ENCODE peak calls at places on chromosomes 3 and 15, in four cellular contexts. One of them, this sample, is unnamed.

GRCh38 chr3:179347108-179347382 is 464 bp upstream of the MFN1 start:
- DNase-seq in B cell: no peak
- DNase-seq in AG04450: no peak
- DNase-seq in nephron progenitor cell: no peak
- DNase-seq in this sample: no peak

GRCh38 chr15:31024330-31024729 is 32.9 kb upstream of the MTMR10 start:
- DNase-seq in AG04450: peak
- DNase-seq in nephron progenitor cell: peak
- DNase-seq in B cell: no peak
- DNase-seq in this sample: peak

GRCh38 chr15:33160054-33160453 is 34.5 kb downstream of the FMN1 start:
- DNase-seq in B cell: no peak
- DNase-seq in nephron progenitor cell: no peak
- DNase-seq in AG04450: no peak
- DNase-seq in this sample: no peak

GRCh38 chr3:127213381-127213918 is 20.5 kb downstream of the PRR23E start:
- DNase-seq in B cell: no peak
- DNase-seq in nephron progenitor cell: no peak
- DNase-seq in AG04450: no peak
- DNase-seq in this sample: no peak

GRCh38 chr3:44104668-44105321 is 136.9 kb upstream of the TOPAZ1 start:
- DNase-seq in nephron progenitor cell: no peak
- DNase-seq in B cell: no peak
- DNase-seq in AG04450: no peak
- DNase-seq in this sample: peak

GRCh38 chr3:110568246-110568645 is 503.4 kb upstream of the NECTIN3 start:
- DNase-seq in nephron progenitor cell: no peak
- DNase-seq in B cell: no peak
- DNase-seq in AG04450: peak
- DNase-seq in this sample: peak

GRCh38 chr3:44554626-44555592 is at the start of gene ZKSCAN7:
- DNase-seq in AG04450: no peak
- DNase-seq in nephron progenitor cell: peak
- DNase-seq in B cell: peak
- DNase-seq in this sample: no peak

GRCh38 chr15:101795455-101795854 is 7.9 kb upstream of the OR4F6 start:
- DNase-seq in B cell: no peak
- DNase-seq in AG04450: peak
- DNase-seq in nephron progenitor cell: no peak
- DNase-seq in this sample: no peak

GRCh38 chr3:47949979-47950378 is 66.2 kb downstream of the MAP4 start:
- DNase-seq in nephron progenitor cell: no peak
- DNase-seq in AG04450: no peak
- DNase-seq in B cell: no peak
- DNase-seq in this sample: no peak

GRCh38 chr3:49173116-49173791 is 1.9 kb downstream of the KLHDC8B start:
- DNase-seq in nephron progenitor cell: peak
- DNase-seq in B cell: no peak
- DNase-seq in AG04450: no peak
- DNase-seq in this sample: no peak

GRCh38 chr3:115469649-115470048 is 153.7 kb upstream of the GAP43 start:
- DNase-seq in nephron progenitor cell: no peak
- DNase-seq in B cell: no peak
- DNase-seq in AG04450: no peak
- DNase-seq in this sample: no peak

GRCh38 chr15:45642203-45642932 is 7.5 kb downstream of the SQOR start:
- DNase-seq in nephron progenitor cell: no peak
- DNase-seq in AG04450: peak
- DNase-seq in B cell: no peak
- DNase-seq in this sample: peak

GRCh38 chr3:145620002-145620401 is 541.0 kb downstream of the PLOD2 start:
- DNase-seq in nephron progenitor cell: no peak
- DNase-seq in AG04450: no peak
- DNase-seq in B cell: no peak
- DNase-seq in this sample: no peak

GRCh38 chr15:39125904-39126303 is 455.0 kb upstream of the THBS1 start:
- DNase-seq in nephron progenitor cell: peak
- DNase-seq in B cell: no peak
- DNase-seq in AG04450: no peak
- DNase-seq in this sample: peak

GRCh38 chr15:57703387-57703786 is 3.1 kb upstream of the POLR2M start:
- DNase-seq in B cell: no peak
- DNase-seq in AG04450: no peak
- DNase-seq in nephron progenitor cell: no peak
- DNase-seq in this sample: peak

GRCh38 chr3:42720126-42720525 is 17.5 kb upstream of the HHATL start:
- DNase-seq in B cell: no peak
- DNase-seq in AG04450: no peak
- DNase-seq in nephron progenitor cell: no peak
- DNase-seq in this sample: no peak

GRCh38 chr3:48286308-48286707 is 45.4 kb downstream of the ZNF589 start:
- DNase-seq in AG04450: no peak
- DNase-seq in B cell: no peak
- DNase-seq in nephron progenitor cell: no peak
- DNase-seq in this sample: no peak

GRCh38 chr15:61755461-61755860 is 304.8 kb downstream of the VPS13C start:
- DNase-seq in nephron progenitor cell: no peak
- DNase-seq in B cell: no peak
- DNase-seq in AG04450: no peak
- DNase-seq in this sample: no peak

GRCh38 chr3:194364652-194365434 is 4.7 kb downstream of the LRRC15 start:
- DNase-seq in AG04450: peak
- DNase-seq in B cell: no peak
- DNase-seq in nephron progenitor cell: peak
- DNase-seq in this sample: peak

GRCh38 chr3:73740041-73740440 is 115.3 kb upstream of the PDZRN3 start:
- DNase-seq in AG04450: peak
- DNase-seq in nephron progenitor cell: no peak
- DNase-seq in B cell: no peak
- DNase-seq in this sample: peak

GRCh38 chr3:84738101-84738500 is 220.7 kb upstream of the CADM2 start:
- DNase-seq in B cell: no peak
- DNase-seq in AG04450: no peak
- DNase-seq in nephron progenitor cell: no peak
- DNase-seq in this sample: no peak

GRCh38 chr15:69529141-69529540 is 76.5 kb downstream of the RPLP1 start:
- DNase-seq in nephron progenitor cell: no peak
- DNase-seq in B cell: no peak
- DNase-seq in AG04450: no peak
- DNase-seq in this sample: no peak

GRCh38 chr3:196406806-196407470 is 25.3 kb downstream of the UBXN7 start:
- DNase-seq in AG04450: peak
- DNase-seq in nephron progenitor cell: no peak
- DNase-seq in B cell: no peak
- DNase-seq in this sample: no peak

GRCh38 chr3:180401226-180401625 is 200.7 kb upstream of the TTC14 start:
- DNase-seq in AG04450: no peak
- DNase-seq in nephron progenitor cell: no peak
- DNase-seq in B cell: no peak
- DNase-seq in this sample: no peak

GRCh38 chr15:91866971-91867372 is 13.5 kb downstream of the SLCO3A1 start:
- DNase-seq in nephron progenitor cell: no peak
- DNase-seq in B cell: no peak
- DNase-seq in AG04450: no peak
- DNase-seq in this sample: no peak

GRCh38 chr3:74614133-74614967 is at the start of gene CNTN3:
- DNase-seq in AG04450: no peak
- DNase-seq in B cell: no peak
- DNase-seq in nephron progenitor cell: peak
- DNase-seq in this sample: no peak

GRCh38 chr3:120824613-120825012 is 82.1 kb downstream of the GTF2E1 start:
- DNase-seq in AG04450: no peak
- DNase-seq in B cell: no peak
- DNase-seq in nephron progenitor cell: no peak
- DNase-seq in this sample: no peak

GRCh38 chr3:4744405-4745239 is 234.6 kb upstream of the BHLHE40 start:
- DNase-seq in nephron progenitor cell: no peak
- DNase-seq in AG04450: no peak
- DNase-seq in B cell: no peak
- DNase-seq in this sample: no peak

GRCh38 chr3:55721716-55722484 is 234.8 kb upstream of the WNT5A start:
- DNase-seq in nephron progenitor cell: peak
- DNase-seq in AG04450: no peak
- DNase-seq in B cell: no peak
- DNase-seq in this sample: peak

GRCh38 chr15:55256281-55257013 is 33.2 kb downstream of the RAB27A start:
- DNase-seq in B cell: no peak
- DNase-seq in nephron progenitor cell: no peak
- DNase-seq in AG04450: no peak
- DNase-seq in this sample: no peak

GRCh38 chr3:141275511-141275910 is 43.9 kb downstream of the PXYLP1 start:
- DNase-seq in AG04450: no peak
- DNase-seq in nephron progenitor cell: no peak
- DNase-seq in B cell: no peak
- DNase-seq in this sample: no peak

GRCh38 chr15:67105065-67105951 is 39.9 kb downstream of the SMAD3 start:
- DNase-seq in B cell: no peak
- DNase-seq in nephron progenitor cell: no peak
- DNase-seq in AG04450: peak
- DNase-seq in this sample: peak

GRCh38 chr3:14630404-14631100 is 21.0 kb upstream of the CCDC174 start:
- DNase-seq in nephron progenitor cell: no peak
- DNase-seq in AG04450: no peak
- DNase-seq in B cell: no peak
- DNase-seq in this sample: no peak

GRCh38 chr3:45760878-45761711 is 35.2 kb downstream of the SLC6A20 start:
- DNase-seq in nephron progenitor cell: peak
- DNase-seq in AG04450: peak
- DNase-seq in B cell: no peak
- DNase-seq in this sample: peak

GRCh38 chr3:187568171-187568570 is 102.0 kb downstream of the SST start:
- DNase-seq in nephron progenitor cell: no peak
- DNase-seq in B cell: no peak
- DNase-seq in AG04450: no peak
- DNase-seq in this sample: no peak

GRCh38 chr15:52728899-52729298 is 49.7 kb upstream of the ATOSA start:
- DNase-seq in B cell: no peak
- DNase-seq in AG04450: peak
- DNase-seq in nephron progenitor cell: no peak
- DNase-seq in this sample: peak

GRCh38 chr3:40719660-40720287 is 195.0 kb downstream of the ZNF621 start:
- DNase-seq in B cell: no peak
- DNase-seq in AG04450: no peak
- DNase-seq in nephron progenitor cell: no peak
- DNase-seq in this sample: no peak
- TF ChIP-seq CTCF in B cell: no peak
- TF ChIP-seq CTCF in AG04450: no peak
- TF ChIP-seq CTCF in nephron progenitor cell: no peak
- TF ChIP-seq CTCF in this sample: peak

DNA sequence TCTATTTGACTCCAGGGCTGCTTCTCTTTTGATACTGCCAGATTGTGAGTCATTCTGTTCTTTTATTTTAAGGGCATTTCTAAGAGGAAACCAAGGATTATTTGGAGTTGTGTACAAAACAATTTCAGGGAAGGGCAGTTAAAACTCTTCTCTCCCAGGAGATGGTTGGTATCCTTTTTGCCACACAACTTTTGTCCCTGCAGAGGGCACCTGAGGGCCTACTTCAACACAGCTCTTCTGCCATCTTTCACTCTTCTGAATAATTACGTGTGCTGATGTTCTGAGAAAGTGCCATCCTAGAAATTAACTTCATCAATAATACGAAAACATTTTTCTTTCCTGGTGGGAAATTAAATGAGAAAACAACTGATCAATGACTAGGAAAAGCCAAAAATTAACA is 75.7 kb upstream of the GADL1 start:
- DNase-seq in B cell: no peak
- DNase-seq in nephron progenitor cell: no peak
- DNase-seq in AG04450: no peak
- DNase-seq in this sample: no peak
- TF ChIP-seq CTCF in B cell: no peak
- TF ChIP-seq CTCF in nephron progenitor cell: no peak
- TF ChIP-seq CTCF in AG04450: peak
- TF ChIP-seq CTCF in this sample: no peak

DNA sequence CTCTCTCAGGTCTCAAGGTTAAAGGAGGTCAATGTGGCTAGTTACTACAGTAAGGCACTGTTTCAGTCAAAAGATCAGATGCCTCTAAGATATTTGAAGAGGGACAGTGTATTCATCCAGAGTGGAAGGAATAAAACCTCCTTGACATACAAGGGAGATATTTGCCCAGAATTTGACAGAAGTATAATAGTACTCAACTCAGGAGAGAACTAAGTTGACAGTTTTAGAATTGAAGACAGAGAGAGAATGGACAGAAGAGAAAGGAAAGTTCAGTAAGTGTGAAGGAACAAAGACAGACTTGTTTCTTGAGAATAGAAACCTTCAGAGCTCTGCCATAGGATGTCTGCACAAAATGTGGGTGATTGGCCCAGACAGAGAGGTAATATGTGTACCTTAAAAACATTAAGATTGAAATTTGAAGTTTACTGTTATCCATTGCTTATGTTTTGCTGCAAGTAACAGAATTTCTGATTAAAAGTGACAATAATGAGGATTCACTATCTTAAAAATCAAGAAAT is 507.1 kb downstream of the IGSF11 start:
- DNase-seq in nephron progenitor cell: no peak
- DNase-seq in AG04450: no peak
- DNase-seq in B cell: no peak
- DNase-seq in this sample: no peak
- TF ChIP-seq CTCF in nephron progenitor cell: no peak
- TF ChIP-seq CTCF in AG04450: no peak
- TF ChIP-seq CTCF in B cell: no peak
- TF ChIP-seq CTCF in this sample: no peak

GRCh38 chr3:61666615-61667320 is 105.4 kb downstream of the PTPRG start:
- DNase-seq in nephron progenitor cell: no peak
- DNase-seq in AG04450: no peak
- DNase-seq in B cell: no peak
- DNase-seq in this sample: no peak

GRCh38 chr3:61669676-61670299 is 108.4 kb downstream of the PTPRG start:
- DNase-seq in B cell: no peak
- DNase-seq in AG04450: no peak
- DNase-seq in nephron progenitor cell: no peak
- DNase-seq in this sample: no peak

GRCh38 chr3:61667417-61668213 is 106.2 kb downstream of the PTPRG start:
- DNase-seq in B cell: no peak
- DNase-seq in nephron progenitor cell: no peak
- DNase-seq in AG04450: no peak
- DNase-seq in this sample: no peak

GRCh38 chr3:61669203-61669602 is 107.8 kb downstream of the PTPRG start:
- DNase-seq in B cell: no peak
- DNase-seq in AG04450: no peak
- DNase-seq in nephron progenitor cell: no peak
- DNase-seq in this sample: no peak

DNA sequence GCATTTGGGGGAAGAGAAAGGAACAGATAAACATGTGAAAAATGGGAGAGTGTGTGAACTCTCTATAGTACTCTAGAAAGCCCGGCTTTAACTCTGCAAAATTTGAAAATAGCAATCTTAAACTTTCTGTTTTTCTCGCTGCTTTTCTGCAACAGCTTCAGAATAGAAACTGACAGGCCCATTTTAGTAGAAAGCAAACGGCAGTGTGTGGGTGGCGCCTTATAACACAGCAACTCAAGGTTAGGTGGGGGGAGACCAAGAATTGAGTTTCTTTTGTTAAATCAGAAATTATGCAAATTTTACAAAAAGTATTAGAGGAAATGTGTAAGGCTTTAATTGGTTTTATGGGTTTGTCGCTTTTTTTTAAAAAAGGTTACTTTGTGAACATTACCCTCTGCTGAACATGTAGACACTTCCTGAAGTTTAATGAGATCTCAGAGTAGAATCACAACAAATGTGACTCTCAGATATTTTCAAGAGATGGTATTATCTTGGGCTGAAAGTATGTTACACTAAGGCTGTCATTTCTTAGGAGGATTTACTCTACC is 107.0 kb downstream of the PTPRG start:
- DNase-seq in nephron progenitor cell: no peak
- DNase-seq in B cell: no peak
- DNase-seq in AG04450: no peak
- DNase-seq in this sample: no peak
- TF ChIP-seq CTCF in nephron progenitor cell: no peak
- TF ChIP-seq CTCF in B cell: no peak
- TF ChIP-seq CTCF in AG04450: no peak
- TF ChIP-seq CTCF in this sample: no peak